ENCODE peak calls at places on chromosomes 6 and 20, in four cellular contexts. E is suprapubic skin, Q is IMR-90, J is esophagus muscularis mucosa. W is an unnamed sample. For H3K9me3, the result is how much of the 10 kb centered on the place peaks cover.

GRCh38 chr20:5920581-5920980 is 29.8 kb downstream of the TRMT6 start:
- DNase-seq in E (no peak), Q (no peak), J (no peak), W (no peak)

GRCh38 chr6:38824243-38824894 is 109.3 kb downstream of the DNAH8 start:
- DNase-seq in E (no peak), Q (no peak), J (no peak), W (no peak)

GRCh38 chr6:54307412-54308036 is 717 bp upstream of the TINAG start:
- DNase-seq in E (no peak), Q (no peak), J (no peak), W (no peak)

GRCh38 chr20:24780648-24781047 is 168.4 kb upstream of the CST7 start:
- DNase-seq in E (peak), Q (no peak), J (no peak), W (no peak)

GRCh38 chr20:44407402-44408184 is 52.1 kb downstream of the HNF4A start:
- DNase-seq in E (no peak), Q (peak), J (no peak), W (peak)

GRCh38 chr6:25279748-25280616 is 808 bp downstream of the CARMIL1 start:
- DNase-seq in E (peak), Q (no peak), J (no peak), W (peak)

GRCh38 chr6:168302534-168302933 is 17.0 kb downstream of the DACT2 start:
- DNase-seq in E (no peak), Q (no peak), J (no peak), W (no peak)

GRCh38 chr6:106098383-106099234 is 12.5 kb downstream of the PRDM1 start:
- DNase-seq in E (no peak), Q (peak), J (peak), W (peak)

GRCh38 chr6:106724337-106724736 is 95.0 kb downstream of the QRSL1 start:
- DNase-seq in E (no peak), Q (no peak), J (no peak), W (no peak)

GRCh38 chr6:44627091-44627878 is 239.8 kb downstream of the CDC5L start:
- DNase-seq in E (no peak), Q (no peak), J (no peak), W (peak)

GRCh38 chr6:151029976-151030375 is 164.5 kb downstream of the MTHFD1L start:
- DNase-seq in E (no peak), Q (no peak), J (no peak), W (no peak)

GRCh38 chr6:137426007-137426689 is 68.0 kb downstream of the OLIG3 start:
- DNase-seq in E (no peak), Q (no peak), J (no peak), W (no peak)

GRCh38 chr6:15421945-15422733 is 176.3 kb downstream of the JARID2 start:
- DNase-seq in E (no peak), Q (no peak), J (no peak), W (no peak)

GRCh38 chr6:42193491-42193894 is 1.3 kb downstream of the GUCA1B start:
- DNase-seq in E (no peak), Q (no peak), J (no peak), W (no peak)

GRCh38 chr6:16851044-16851540 is 89.8 kb upstream of the ATXN1 start:
- DNase-seq in E (no peak), Q (no peak), J (no peak), W (no peak)

GRCh38 chr6:3819161-3820110 is 29.7 kb upstream of the FAM50B start:
- DNase-seq in E (no peak), Q (no peak), J (no peak), W (no peak)

GRCh38 chr6:167508919-167509852 is 184.3 kb downstream of the TTLL2 start:
- DNase-seq in E (no peak), Q (no peak), J (no peak), W (no peak)

GRCh38 chr6:124882580-124883393 is 79.5 kb upstream of the RNF217 start:
- DNase-seq in E (no peak), Q (peak), J (no peak), W (no peak)

GRCh38 chr6:39416728-39417127 is 94.2 kb upstream of the KCNK16 start:
- DNase-seq in E (no peak), Q (peak), J (no peak), W (no peak)

GRCh38 chr20:58832442-58832841 is 18.3 kb downstream of the GNAS-AS1 start:
- DNase-seq in E (no peak), Q (no peak), J (no peak), W (no peak)

GRCh38 chr6:90249044-90249443 is 47.6 kb downstream of the BACH2 start:
- DNase-seq in E (no peak), Q (peak), J (no peak), W (no peak)

GRCh38 chr6:71544028-71544427 is 255.4 kb downstream of the OGFRL1 start:
- DNase-seq in E (no peak), Q (peak), J (no peak), W (no peak)

GRCh38 chr6:2168480-2168879 is 76.9 kb downstream of the GMDS start:
- DNase-seq in E (no peak), Q (peak), J (no peak), W (no peak)

GRCh38 chr6:64013061-64013410 is 377.4 kb downstream of the PHF3 start:
- DNase-seq in E (no peak), Q (no peak), J (no peak), W (no peak)

GRCh38 chr20:11652128-11652527 is 265.6 kb upstream of the BTBD3 start:
- DNase-seq in E (no peak), Q (no peak), J (no peak), W (no peak)

GRCh38 chr20:21705466-21706344 is at the start of gene PAX1:
- DNase-seq in E (no peak), Q (no peak), J (no peak), W (peak)
- H3K9me3 ChIP-seq in E (under half), Q (under half), J (under half), W (under half)

GRCh38 chr6:7196685-7197283 is 89.0 kb downstream of the RREB1 start:
- DNase-seq in E (no peak), Q (no peak), J (no peak), W (no peak)
- H3K27ac ChIP-seq in E (no peak), Q (no peak), J (no peak), W (no peak)

GRCh38 chr6:27133281-27134227 is 113.9 kb upstream of the PRSS16 start:
- DNase-seq in E (no peak), Q (peak), J (no peak), W (peak)
- TF ChIP-seq POLR2A in E (no peak), Q (peak), J (no peak), W (no peak)

DNA sequence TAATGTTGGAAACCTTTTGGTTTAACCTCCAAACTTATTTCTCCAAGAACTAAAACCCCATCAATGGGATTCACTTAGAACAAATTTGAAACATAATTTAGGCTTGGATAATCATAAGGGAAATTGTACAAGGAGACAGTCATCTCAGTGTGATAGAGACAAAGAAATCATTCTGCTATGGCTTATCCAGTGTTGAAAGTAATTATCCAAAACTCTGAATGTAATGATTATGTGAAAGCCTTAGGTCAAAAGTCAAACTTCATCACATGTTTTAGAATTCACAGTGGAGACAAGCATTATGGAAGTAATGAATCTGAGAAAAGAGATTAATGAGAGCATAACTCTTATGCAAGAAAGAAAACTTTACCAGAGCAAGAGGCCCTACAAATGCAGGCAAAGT is 20.0 kb downstream of the MC3R start:
- DNase-seq in E (no peak), Q (no peak), J (no peak), W (no peak)
- H3K9me3 ChIP-seq in E (under half), Q (under half), J (under half), W (under half)

DNA sequence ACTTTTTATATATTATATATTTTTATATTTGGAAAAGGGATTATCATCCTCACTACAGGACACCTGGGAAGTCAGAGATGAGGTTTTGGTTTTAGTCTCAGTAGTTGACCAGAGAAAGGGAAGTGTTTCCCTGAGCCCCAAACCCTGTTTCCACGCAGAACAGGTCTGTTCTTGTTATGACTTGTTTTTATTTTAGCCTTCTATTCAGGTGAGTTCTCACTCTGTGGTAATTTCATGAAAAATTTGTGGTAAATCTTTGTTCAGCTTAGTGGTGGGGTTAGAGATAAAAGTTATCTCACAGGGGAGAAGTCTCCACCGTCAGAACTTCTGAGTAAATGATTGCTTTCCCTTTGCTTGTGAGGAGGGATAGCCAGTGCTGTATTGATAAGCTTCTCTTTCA is 224.9 kb downstream of the FARS2 start:
- DNase-seq in E (no peak), Q (no peak), J (no peak), W (no peak)
- H3K27ac ChIP-seq in E (no peak), Q (no peak), J (no peak), W (no peak)

GRCh38 chr20:9246731-9247130 is 177.8 kb downstream of the PLCB4 start:
- DNase-seq in E (no peak), Q (no peak), J (no peak), W (no peak)
- TF ChIP-seq POLR2A in E (no peak), Q (no peak), J (no peak), W (no peak)

DNA sequence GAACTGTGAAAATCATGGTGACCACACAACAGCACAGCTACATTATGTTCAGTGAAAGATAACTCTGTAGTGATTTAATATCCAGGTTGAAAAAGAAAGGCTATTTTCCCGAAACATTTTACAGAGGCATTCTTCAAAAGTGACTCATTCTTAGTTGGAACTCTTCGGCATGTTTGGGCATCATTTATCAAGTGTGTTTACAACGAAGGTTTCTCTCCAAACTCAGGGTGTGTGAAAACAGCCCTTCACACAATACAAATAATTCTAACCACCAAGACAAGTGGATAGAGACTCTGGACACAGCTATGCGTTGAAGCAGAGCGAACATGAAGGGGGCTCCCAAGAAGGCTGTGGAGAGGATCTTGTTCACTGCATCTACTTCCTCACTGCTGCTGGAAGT is 57.6 kb downstream of the CBLN4 start:
- DNase-seq in E (no peak), Q (no peak), J (no peak), W (no peak)
- H3K9me3 ChIP-seq in E (under half), Q (under half), J (under half), W (under half)

GRCh38 chr6:126718600-126719327 is 378.8 kb downstream of the CENPW start:
- DNase-seq in E (no peak), Q (no peak), J (no peak), W (no peak)
- H3K27ac ChIP-seq in E (no peak), Q (no peak), J (no peak), W (no peak)